ENCODE peak calls at places on chromosomes 13 and 19, in ten cellular contexts. Z is stimulated activated CD8-positive, alpha-beta memory T cell treated with anti-CD3 and anti-CD28 coated beads, Interleukin-2, amount 100 ng/mL, for 48 hours; K is endodermal cell; F is aorta; P is activated naive CD4-positive, alpha-beta T cell; C is HAP-1; X is stimulated activated CD4-positive, alpha-beta T cell treated with anti-CD3 and anti-CD28 coated beads, Interleukin-1b, Interleukin-23, amount 100 ng/mL, for 1 hour; A is iPS-NIHi11; Q is psoas muscle; I is body of pancreas. R is an unnamed sample.

GRCh38 chr19:32233091-32233490 is 112.3 kb upstream of the ZNF507 start:
- DNase-seq in Z (no peak), K (no peak), F (no peak), P (no peak), C (no peak), X (no peak), A (no peak), Q (no peak), I (no peak), R (no peak)

GRCh38 chr19:51473009-51473707 is 5.2 kb upstream of the CEACAM18 start:
- DNase-seq in Z (peak), K (peak), F (peak), P (peak), C (peak), X (peak), A (peak), Q (peak), I (peak), R (peak)

GRCh38 chr13:93521307-93521706 is 294.7 kb downstream of the GPC6 start:
- DNase-seq in Z (no peak), K (no peak), F (no peak), P (no peak), C (no peak), X (no peak), A (no peak), Q (no peak), I (no peak), R (no peak)

GRCh38 chr13:109476001-109476400 is 310.4 kb downstream of the IRS2 start:
- DNase-seq in Z (no peak), K (no peak), F (no peak), P (no peak), C (no peak), X (no peak), A (no peak), Q (no peak), I (no peak), R (no peak)

GRCh38 chr13:50693755-50694154 is 149.7 kb downstream of the DLEU7 start:
- DNase-seq in Z (no peak), K (no peak), F (no peak), P (no peak), C (no peak), X (no peak), A (no peak), Q (no peak), I (peak), R (no peak)

GRCh38 chr13:42747399-42747873 is 33.9 kb upstream of the FAM216B start:
- DNase-seq in Z (no peak), K (no peak), F (no peak), P (no peak), C (no peak), X (no peak), A (no peak), Q (no peak), I (no peak), R (peak)

GRCh38 chr19:47036233-47036651 is 12.2 kb downstream of the TMEM160 start:
- DNase-seq in Z (no peak), K (no peak), F (no peak), P (no peak), C (peak), X (no peak), A (no peak), Q (no peak), I (peak), R (no peak)

GRCh38 chr19:1232652-1233360 is 5.0 kb downstream of the CBARP start:
- DNase-seq in Z (no peak), K (no peak), F (peak), P (no peak), C (no peak), X (no peak), A (no peak), Q (no peak), I (peak), R (no peak)

GRCh38 chr19:33473644-33474305 is 47.8 kb downstream of the PEPD start:
- DNase-seq in Z (no peak), K (peak), F (peak), P (no peak), C (no peak), X (no peak), A (no peak), Q (no peak), I (no peak), R (no peak)

GRCh38 chr13:61413572-61413971 is 2.1 kb downstream of the PCDH20 start:
- DNase-seq in Z (no peak), K (peak), F (no peak), P (no peak), C (peak), X (no peak), A (peak), Q (no peak), I (no peak), R (no peak)

GRCh38 chr19:45716314-45717130 is 14.2 kb downstream of the FBXO46 start:
- DNase-seq in Z (no peak), K (peak), F (no peak), P (no peak), C (peak), X (no peak), A (peak), Q (no peak), I (peak), R (no peak)

GRCh38 chr13:100529666-100530065 is 58.9 kb downstream of the GGACT start:
- DNase-seq in Z (no peak), K (peak), F (no peak), P (no peak), C (no peak), X (no peak), A (no peak), Q (no peak), I (no peak), R (no peak)

GRCh38 chr19:46537136-46538097 is 41.8 kb upstream of the PNMA8B start:
- DNase-seq in Z (peak), K (peak), F (peak), P (peak), C (peak), X (peak), A (peak), Q (peak), I (peak), R (no peak)

GRCh38 chr13:41563501-41564001 is 106.2 kb downstream of the RGCC start:
- DNase-seq in Z (no peak), K (no peak), F (no peak), P (no peak), C (peak), X (no peak), A (no peak), Q (no peak), I (no peak), R (no peak)

GRCh38 chr19:48123907-48124675 is 13.5 kb upstream of the PLA2G4C start:
- DNase-seq in Z (peak), K (no peak), F (no peak), P (no peak), C (peak), X (no peak), A (no peak), Q (no peak), I (no peak), R (no peak)

GRCh38 chr19:34808566-34808965 is 35.6 kb upstream of the ZNF599 start:
- DNase-seq in Z (no peak), K (no peak), F (no peak), P (no peak), C (no peak), X (no peak), A (no peak), Q (no peak), I (no peak), R (no peak)

GRCh38 chr13:35770756-35771291 is 294.3 kb upstream of the MAB21L1 start:
- DNase-seq in Z (no peak), K (no peak), F (no peak), P (no peak), C (no peak), X (no peak), A (no peak), Q (no peak), I (no peak), R (no peak)

GRCh38 chr13:37775871-37776270 is 93.7 kb downstream of the TRPC4 start:
- DNase-seq in Z (no peak), K (no peak), F (no peak), P (no peak), C (no peak), X (no peak), A (no peak), Q (no peak), I (no peak), R (no peak)

GRCh38 chr13:114112231-114112825 is 20.1 kb downstream of the RASA3 start:
- DNase-seq in Z (no peak), K (peak), F (peak), P (no peak), C (no peak), X (no peak), A (no peak), Q (peak), I (no peak), R (no peak)

GRCh38 chr13:22062478-22063205 is 391.8 kb downstream of the FGF9 start:
- DNase-seq in Z (no peak), K (no peak), F (no peak), P (no peak), C (no peak), X (no peak), A (no peak), Q (no peak), I (no peak), R (no peak)

GRCh38 chr19:7559102-7559501 is 23.6 kb downstream of the PNPLA6 start:
- DNase-seq in Z (no peak), K (no peak), F (no peak), P (no peak), C (no peak), X (no peak), A (no peak), Q (no peak), I (no peak), R (no peak)

GRCh38 chr19:19540707-19541515 is 2.8 kb downstream of the CILP2 start:
- DNase-seq in Z (peak), K (peak), F (peak), P (peak), C (peak), X (peak), A (peak), Q (no peak), I (peak), R (no peak)

GRCh38 chr13:41458939-41459753 is 1.8 kb downstream of the RGCC start:
- DNase-seq in Z (peak), K (peak), F (no peak), P (peak), C (peak), X (peak), A (peak), Q (peak), I (peak), R (no peak)

GRCh38 chr19:10699650-10700335 is 1.4 kb upstream of the QTRT1 start:
- DNase-seq in Z (peak), K (peak), F (no peak), P (peak), C (peak), X (peak), A (peak), Q (no peak), I (peak), R (no peak)

GRCh38 chr13:30576528-30576927 is 41.2 kb upstream of the USPL1 start:
- DNase-seq in Z (no peak), K (no peak), F (no peak), P (no peak), C (no peak), X (no peak), A (no peak), Q (no peak), I (peak), R (no peak)

GRCh38 chr13:30932481-30933333 is at the start of gene TEX26:
- DNase-seq in Z (no peak), K (peak), F (peak), P (no peak), C (no peak), X (no peak), A (peak), Q (no peak), I (no peak), R (no peak)

GRCh38 chr13:95326695-95327094 is 25.4 kb upstream of the ABCC4 start:
- DNase-seq in Z (no peak), K (no peak), F (no peak), P (no peak), C (no peak), X (no peak), A (no peak), Q (no peak), I (no peak), R (no peak)

GRCh38 chr19:16588089-16588823 is 16.0 kb upstream of the SLC35E1 start:
- DNase-seq in Z (peak), K (no peak), F (no peak), P (no peak), C (no peak), X (no peak), A (no peak), Q (no peak), I (peak), R (no peak)

GRCh38 chr13:76820759-76821158 is 65.4 kb downstream of the KCTD12 start:
- DNase-seq in Z (no peak), K (no peak), F (no peak), P (no peak), C (no peak), X (no peak), A (peak), Q (peak), I (peak), R (no peak)

GRCh38 chr13:38409771-38410170 is 60.1 kb downstream of the UFM1 start:
- DNase-seq in Z (no peak), K (no peak), F (no peak), P (no peak), C (no peak), X (no peak), A (no peak), Q (no peak), I (no peak), R (no peak)

GRCh38 chr19:15666883-15667282 is 6.0 kb upstream of the CYP4F12 start:
- DNase-seq in Z (no peak), K (no peak), F (no peak), P (no peak), C (no peak), X (no peak), A (no peak), Q (no peak), I (no peak), R (no peak)

GRCh38 chr19:36060430-36060829 is 5.7 kb downstream of the WDR62 start:
- DNase-seq in Z (no peak), K (peak), F (no peak), P (no peak), C (peak), X (no peak), A (peak), Q (peak), I (peak), R (no peak)

GRCh38 chr19:43594710-43595604 is 977 bp downstream of the IRGQ start:
- DNase-seq in Z (peak), K (peak), F (peak), P (peak), C (peak), X (peak), A (peak), Q (peak), I (peak), R (no peak)

GRCh38 chr19:41248895-41249294 is 15.3 kb upstream of the HNRNPUL1 start:
- DNase-seq in Z (no peak), K (peak), F (no peak), P (no peak), C (no peak), X (no peak), A (peak), Q (no peak), I (no peak), R (no peak)

GRCh38 chr13:40408602-40409001 is 257.8 kb downstream of the FOXO1 start:
- DNase-seq in Z (no peak), K (no peak), F (no peak), P (no peak), C (no peak), X (no peak), A (no peak), Q (no peak), I (no peak), R (no peak)